ENCODE peak calls at places on chromosomes 2 and 18, in four cellular contexts. B is HepG2, Q is H1, U is GM12878. G is an unnamed sample. For H3K27me3, the result is how much of the 10 kb centered on the place peaks cover.

GRCh38 chr2:163175294-163175693 is 336.7 kb upstream of the KCNH7 start:
- DNase-seq in B (no peak), Q (no peak), U (no peak), G (no peak)

GRCh38 chr18:4453712-4454547 is 1.2 kb downstream of the DLGAP1 start:
- DNase-seq in B (no peak), Q (peak), U (no peak), G (peak)

GRCh38 chr2:66268756-66269155 is 166.2 kb upstream of the MEIS1 start:
- DNase-seq in B (no peak), Q (no peak), U (no peak), G (no peak)

GRCh38 chr2:96727431-96727830 is 12.4 kb downstream of the LMAN2L start:
- DNase-seq in B (no peak), Q (no peak), U (no peak), G (no peak)

GRCh38 chr2:29296585-29296984 is 181.4 kb downstream of the CLIP4 start:
- DNase-seq in B (no peak), Q (no peak), U (no peak), G (no peak)

GRCh38 chr2:241183221-241183620 is 5.3 kb upstream of the ANO7 start:
- DNase-seq in B (no peak), Q (no peak), U (no peak), G (no peak)

GRCh38 chr2:85394256-85394655 is 15.9 kb downstream of the CAPG start:
- DNase-seq in B (no peak), Q (no peak), U (no peak), G (no peak)

GRCh38 chr2:74063486-74063885 is 78.8 kb downstream of the TET3 start:
- DNase-seq in B (no peak), Q (no peak), U (no peak), G (no peak)

GRCh38 chr2:20594957-20595356 is 55.9 kb downstream of the HS1BP3 start:
- DNase-seq in B (no peak), Q (no peak), U (no peak), G (no peak)

GRCh38 chr2:228283491-228284171 is 102.1 kb upstream of the SPHKAP start:
- DNase-seq in B (no peak), Q (no peak), U (no peak), G (no peak)

GRCh38 chr18:55588876-55589595 is 1.0 kb upstream of the TCF4 start:
- DNase-seq in B (no peak), Q (no peak), U (no peak), G (no peak)

GRCh38 chr2:215728504-215729065 is 284.8 kb downstream of the MREG start:
- DNase-seq in B (peak), Q (no peak), U (peak), G (no peak)

GRCh38 chr2:98465456-98466201 is 21.0 kb downstream of the INPP4A start:
- DNase-seq in B (no peak), Q (no peak), U (peak), G (no peak)

GRCh38 chr2:172964511-172964910 is 111.1 kb upstream of the MAP3K20 start:
- DNase-seq in B (no peak), Q (no peak), U (no peak), G (no peak)

GRCh38 chr2:197258580-197258979 is 52.0 kb downstream of the ANKRD44 start:
- DNase-seq in B (no peak), Q (no peak), U (peak), G (no peak)

GRCh38 chr2:178280261-178280852 is 86.0 kb downstream of the OSBPL6 start:
- DNase-seq in B (peak), Q (no peak), U (no peak), G (peak)

GRCh38 chr2:231918501-231919330 is 7.5 kb downstream of the NPPC start:
- DNase-seq in B (no peak), Q (no peak), U (no peak), G (no peak)

GRCh38 chr18:56952026-56952425 is 194.9 kb upstream of the BOD1L2 start:
- DNase-seq in B (no peak), Q (no peak), U (no peak), G (no peak)

GRCh38 chr2:52668752-52669151 is 1098.9 kb upstream of the CHAC2 start:
- DNase-seq in B (no peak), Q (no peak), U (no peak), G (no peak)

GRCh38 chr2:197028230-197028629 is 101.7 kb upstream of the PGAP1 start:
- DNase-seq in B (peak), Q (no peak), U (no peak), G (no peak)

GRCh38 chr18:2050702-2051201 is 520.6 kb downstream of the METTL4 start:
- DNase-seq in B (no peak), Q (no peak), U (no peak), G (no peak)

GRCh38 chr18:23573948-23574431 is 12.3 kb downstream of the NPC1 start:
- DNase-seq in B (no peak), Q (no peak), U (no peak), G (no peak)

DNA sequence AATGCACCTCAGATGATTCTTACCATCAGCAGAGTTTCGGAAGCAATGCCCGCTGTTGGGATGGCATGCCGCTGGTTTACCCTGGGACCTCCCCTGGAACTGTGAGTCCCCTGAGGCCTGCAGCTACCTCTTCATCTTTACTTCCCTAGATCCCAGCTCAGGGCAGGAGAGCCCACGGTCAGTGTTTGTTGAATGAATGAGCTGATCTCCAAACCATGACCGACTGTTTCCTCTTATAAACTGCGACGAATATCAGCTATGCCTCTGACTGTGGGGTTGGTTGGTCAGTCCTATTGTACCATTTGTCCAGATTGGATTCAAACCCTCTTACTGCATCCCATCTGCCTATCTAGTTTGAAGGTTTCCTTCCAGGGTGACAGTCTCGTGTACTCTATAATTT is 64.4 kb downstream of the DDX1 start:
- DNase-seq in B (no peak), Q (no peak), U (no peak), G (no peak)
- H3K27me3 ChIP-seq in B (under half), Q (under half), U (under half), G (under half)

GRCh38 chr2:60152226-60152833 is 401.1 kb downstream of the BCL11A start:
- DNase-seq in B (peak), Q (no peak), U (no peak), G (peak)

GRCh38 chr2:60149151-60149550 is 404.3 kb downstream of the BCL11A start:
- DNase-seq in B (no peak), Q (no peak), U (no peak), G (no peak)

GRCh38 chr2:60148717-60149116 is 404.7 kb downstream of the BCL11A start:
- DNase-seq in B (no peak), Q (no peak), U (no peak), G (no peak)
- TF ChIP-seq ZNF274 in B (no peak), Q (no peak), U (no peak), G (no peak)

GRCh38 chr2:188497736-188498135 is 206.1 kb downstream of the GULP1 start:
- DNase-seq in B (no peak), Q (no peak), U (no peak), G (no peak)

GRCh38 chr2:188494906-188495305 is 203.2 kb downstream of the GULP1 start:
- DNase-seq in B (no peak), Q (no peak), U (no peak), G (no peak)

GRCh38 chr2:188495990-188496431 is 204.3 kb downstream of the GULP1 start:
- DNase-seq in B (no peak), Q (no peak), U (no peak), G (no peak)
- TF ChIP-seq SUZ12 in B (no peak), Q (no peak), U (no peak), G (no peak)

GRCh38 chr2:236166157-236166780 is 1.9 kb downstream of the GBX2 start:
- DNase-seq in B (no peak), Q (peak), U (no peak), G (no peak)
- H3K27me3 ChIP-seq in B (under half), Q (half or more), U (under half), G (half or more)

GRCh38 chr2:1571477-1572417 is 158.5 kb downstream of the TPO start:
- DNase-seq in B (no peak), Q (no peak), U (no peak), G (no peak)
- TF ChIP-seq ZNF274 in B (no peak), Q (no peak), U (no peak), G (no peak)

GRCh38 chr18:31990823-31991222 is 27.8 kb upstream of the RNF125 start:
- DNase-seq in B (no peak), Q (no peak), U (peak), G (no peak)

GRCh38 chr18:31998880-31999279 is 19.7 kb upstream of the RNF125 start:
- DNase-seq in B (no peak), Q (no peak), U (no peak), G (no peak)

DNA sequence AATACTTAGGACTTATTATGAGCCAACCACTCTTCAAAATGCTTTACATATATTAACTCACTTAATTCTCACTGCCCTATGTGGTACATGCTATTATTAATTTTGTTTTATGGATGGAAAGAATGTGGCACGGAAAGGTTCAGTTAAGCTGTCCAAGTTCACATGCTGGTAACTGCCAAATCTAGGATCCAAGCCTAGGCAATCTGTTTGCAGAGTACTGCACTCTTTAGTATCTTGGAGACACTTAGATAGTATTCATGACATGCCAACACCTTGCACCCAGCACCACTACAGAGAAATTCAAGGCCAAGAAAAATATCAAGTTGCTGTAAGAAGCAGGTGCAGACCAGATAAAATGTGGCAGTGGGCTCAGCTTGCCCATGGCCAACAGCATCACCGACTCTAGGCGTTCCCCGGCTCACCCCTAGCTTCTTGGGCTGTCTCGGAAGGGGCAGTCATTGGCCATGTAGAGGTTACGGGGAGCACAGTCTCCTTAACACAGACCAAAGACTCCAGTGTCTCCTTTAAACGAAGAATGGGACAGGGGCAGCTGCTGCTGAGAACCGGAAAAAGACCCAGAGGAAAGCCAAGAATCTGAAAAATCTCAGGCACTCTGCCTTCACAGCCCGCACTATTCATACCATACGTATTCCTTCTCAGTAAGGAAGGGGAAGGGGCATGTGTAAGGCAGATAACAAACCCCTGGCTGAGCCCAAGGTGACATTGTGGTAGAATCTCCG is 25.6 kb upstream of the RNF125 start:
- DNase-seq in B (no peak), Q (peak), U (no peak), G (peak)
- TF ChIP-seq SUZ12 in B (no peak), Q (no peak), U (no peak), G (no peak)

DNA sequence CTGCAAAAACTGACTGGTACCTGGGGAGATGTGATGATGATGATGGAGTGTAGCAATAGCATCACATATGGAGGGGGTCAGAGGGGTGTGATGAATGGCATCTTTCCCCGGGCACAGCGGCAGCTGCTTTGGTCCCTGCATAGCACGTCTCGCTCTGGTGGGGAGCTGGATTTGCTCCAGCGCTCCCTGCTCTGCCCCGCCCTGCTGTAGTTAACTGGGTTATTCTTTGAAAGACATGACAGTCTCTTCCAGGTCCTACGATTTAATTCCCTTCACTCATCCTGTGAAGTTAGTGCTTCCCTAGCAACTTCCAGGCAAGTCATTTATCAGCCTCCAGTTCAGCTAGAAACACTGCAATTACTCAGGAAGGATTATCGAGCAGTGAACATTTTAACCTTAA is 463.1 kb downstream of the TSN start:
- DNase-seq in B (no peak), Q (no peak), U (no peak), G (no peak)
- H3K27me3 ChIP-seq in B (under half), Q (under half), U (under half), G (under half)

GRCh38 chr2:180657054-180657453 is 323.4 kb upstream of the UBE2E3 start:
- DNase-seq in B (no peak), Q (no peak), U (no peak), G (no peak)

GRCh38 chr2:180663016-180663471 is 317.4 kb upstream of the UBE2E3 start:
- DNase-seq in B (no peak), Q (no peak), U (no peak), G (no peak)

GRCh38 chr2:180660881-180661280 is 319.5 kb upstream of the UBE2E3 start:
- DNase-seq in B (no peak), Q (no peak), U (no peak), G (no peak)

GRCh38 chr2:180662555-180662954 is 317.9 kb upstream of the UBE2E3 start:
- DNase-seq in B (no peak), Q (no peak), U (no peak), G (no peak)

GRCh38 chr2:180660207-180660606 is 320.2 kb upstream of the UBE2E3 start:
- DNase-seq in B (peak), Q (no peak), U (no peak), G (no peak)
- TF ChIP-seq ZNF274 in B (no peak), Q (no peak), U (no peak), G (no peak)

DNA sequence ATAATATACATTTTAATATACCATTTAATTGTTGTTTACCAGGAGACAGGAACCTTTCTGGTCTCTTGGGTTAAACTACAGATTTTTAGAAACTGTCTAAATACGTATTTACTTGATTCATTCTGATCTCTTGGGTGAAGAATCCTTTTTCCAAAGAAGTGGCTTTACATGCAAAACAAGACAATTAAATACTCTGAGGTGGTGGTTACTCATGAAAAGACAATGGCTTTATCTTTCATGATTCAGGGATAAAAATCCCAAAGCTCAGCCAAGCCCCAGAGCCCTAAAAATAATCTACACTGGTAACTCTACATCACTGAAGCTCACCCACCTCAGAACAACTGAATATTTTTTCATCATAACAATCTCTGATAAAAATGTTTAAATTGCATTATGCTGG is 128.3 kb upstream of the SERTAD2 start:
- DNase-seq in B (no peak), Q (no peak), U (no peak), G (no peak)
- TF ChIP-seq SUZ12 in B (no peak), Q (no peak), U (no peak), G (no peak)

G was measured in NT2/D1.